ENCODE peak calls at places on chromosomes 5 and 9, in five cellular contexts. K, L, N, R and T are unnamed samples.
A peak's percentile ranks its signal among the peaks of the same experiment; 100 is the strongest.

GRCh38 chr9:93960971-93961841 is 6.1 kb upstream of the BARX1 start:
- DNase-seq in K (no peak), L (peak; percentile 32), N (no peak), R (no peak), T (no peak)

GRCh38 chr9:4939118-4939561 is 45.9 kb upstream of the JAK2 start:
- DNase-seq in K (peak; percentile 32), L (no peak), N (no peak), R (no peak), T (no peak)

GRCh38 chr5:161040818-161041217 is 188.8 kb upstream of the ATP10B start:
- DNase-seq in K (no peak), L (no peak), N (no peak), R (no peak), T (no peak)

GRCh38 chr9:95138474-95138873 is 179.0 kb downstream of the FANCC start:
- DNase-seq in K (no peak), L (peak; percentile 85), N (no peak), R (no peak), T (no peak)

GRCh38 chr9:86943871-86944240 is 3.5 kb downstream of the GAS1 start:
- DNase-seq in K (no peak), L (no peak), N (no peak), R (no peak), T (no peak)

GRCh38 chr5:74943905-74944304 is 77.7 kb upstream of the FAM169A start:
- DNase-seq in K (no peak), L (no peak), N (no peak), R (no peak), T (no peak)

GRCh38 chr5:160439205-160439600 is 17.5 kb downstream of the PTTG1 start:
- DNase-seq in K (peak; percentile 92), L (peak; percentile 84), N (peak; percentile 83), R (peak; percentile 79), T (peak; percentile 54)

GRCh38 chr5:104412649-104413240 is 850.2 kb upstream of the NUDT12 start:
- DNase-seq in K (no peak), L (peak; percentile 0), N (peak; percentile 77), R (no peak), T (no peak)

GRCh38 chr5:10418654-10419345 is 22.9 kb upstream of the ROPN1L start:
- DNase-seq in K (no peak), L (no peak), N (no peak), R (no peak), T (no peak)